ENCODE peak calls at places on chromosome 12, in four cellular contexts. S, T, L and M are unnamed samples.

GRCh38 chr12:11658796-11659195 is 9.3 kb downstream of the ETV6 start:
- DNase-seq in S (no peak), T (peak), L (no peak), M (no peak)

GRCh38 chr12:107374136-107374535 is 280.8 kb upstream of the CRY1 start:
- DNase-seq in S (no peak), T (no peak), L (no peak), M (no peak)

GRCh38 chr12:50786498-50787231 is 22.8 kb downstream of the ATF1 start:
- DNase-seq in S (no peak), T (peak), L (no peak), M (no peak)

GRCh38 chr12:67430708-67431335 is 161.7 kb downstream of the CAND1 start:
- DNase-seq in S (peak), T (peak), L (no peak), M (no peak)

GRCh38 chr12:124508323-124509096 is 58.9 kb downstream of the NCOR2 start:
- DNase-seq in S (no peak), T (peak), L (peak), M (peak)

GRCh38 chr12:87848248-87848868 is 180.8 kb downstream of the C12orf50 start:
- DNase-seq in S (no peak), T (peak), L (peak), M (peak)

GRCh38 chr12:93616584-93617101 is 44.2 kb downstream of the SOCS2 start:
- DNase-seq in S (no peak), T (peak), L (no peak), M (no peak)

GRCh38 chr12:104674083-104674482 is 217.3 kb downstream of the CHST11 start:
- DNase-seq in S (no peak), T (no peak), L (no peak), M (no peak)

GRCh38 chr12:26317942-26318565 is 122.7 kb downstream of the SSPN start:
- DNase-seq in S (no peak), T (peak), L (no peak), M (no peak)

GRCh38 chr12:127987199-127987901 is 279.6 kb upstream of the TMEM132C start:
- DNase-seq in S (no peak), T (no peak), L (no peak), M (no peak)

GRCh38 chr12:51863921-51864700 is 15.6 kb upstream of the FIGNL2 start:
- DNase-seq in S (no peak), T (no peak), L (peak), M (no peak)

DNA sequence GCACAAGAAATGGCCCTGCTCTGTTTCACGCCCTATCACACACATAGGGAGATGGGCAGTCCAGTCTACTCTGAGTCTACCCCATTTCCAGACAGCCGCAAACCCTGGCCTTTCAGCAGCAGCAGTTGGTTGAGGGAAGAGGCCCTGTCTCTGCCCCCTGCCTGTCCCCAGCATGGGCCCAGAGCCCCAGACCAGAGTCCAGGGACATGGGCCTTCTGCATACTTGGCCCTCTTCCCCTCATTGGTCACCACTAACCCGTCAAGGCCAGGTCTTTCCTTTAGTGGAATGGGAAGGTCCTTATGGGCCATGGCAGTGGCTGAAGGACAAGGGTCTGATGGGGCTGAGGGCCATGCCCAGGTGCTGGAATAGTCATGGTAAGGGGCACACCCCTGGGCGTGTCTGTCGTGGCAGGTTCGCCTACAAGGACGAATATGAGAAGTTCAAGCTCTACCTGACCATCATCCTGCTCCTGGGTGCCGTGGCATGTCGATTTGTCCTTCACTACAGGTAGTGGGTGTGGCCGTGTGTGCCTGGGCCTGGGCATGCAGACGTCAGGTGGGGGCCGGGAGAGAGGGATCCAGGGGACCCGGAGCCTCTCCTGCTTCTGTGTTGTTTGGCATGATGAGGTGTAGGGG is 39.3 kb downstream of the TMEM120B start:
- DNase-seq in S (no peak), T (no peak), L (no peak), M (no peak)
- TF ChIP-seq CTCF in S (no peak), T (no peak), L (no peak), M (no peak)

GRCh38 chr12:72267974-72268373 is 4.2 kb upstream of the TRHDE start:
- DNase-seq in S (no peak), T (no peak), L (no peak), M (no peak)
- TF ChIP-seq CTCF in S (no peak), T (peak), L (no peak), M (peak)

GRCh38 chr12:64610660-64611429 is 550 bp downstream of the RASSF3 start:
- DNase-seq in S (peak), T (peak), L (peak), M (peak)
- TF ChIP-seq CTCF in S (peak), T (no peak), L (no peak), M (no peak)

DNA sequence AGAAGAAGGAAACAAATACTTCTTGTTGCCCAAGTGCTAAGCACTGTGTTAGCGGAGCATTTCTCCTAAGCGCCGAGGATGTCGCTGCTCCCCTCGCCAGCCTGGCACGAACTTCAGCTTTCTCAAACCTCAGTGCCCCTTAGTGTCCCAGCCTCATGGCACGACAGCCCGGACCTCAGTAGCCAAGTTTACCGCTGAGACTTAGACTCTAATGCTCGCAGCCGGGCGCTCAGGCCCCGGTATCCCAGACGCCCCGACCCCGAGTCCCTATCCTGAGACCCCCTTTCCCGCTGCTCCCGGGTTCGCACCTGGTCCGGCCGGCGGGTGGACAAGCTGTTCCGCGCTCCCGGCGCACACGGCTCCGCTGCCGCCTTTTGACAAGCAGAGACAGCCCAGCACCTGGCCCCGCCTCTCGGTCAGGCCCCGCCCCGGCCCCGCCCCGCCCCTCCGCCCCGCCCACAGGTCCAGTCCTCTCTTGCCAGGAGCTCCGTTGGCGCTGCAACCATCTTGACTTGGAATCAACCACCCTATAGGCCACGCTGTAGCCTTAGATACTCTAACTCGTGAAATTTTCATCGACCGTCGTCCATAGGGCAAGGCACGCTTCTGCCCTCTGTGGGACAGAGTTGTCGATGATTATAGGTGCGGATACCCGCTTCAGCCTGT is at the start of gene VDR:
- DNase-seq in S (peak), T (peak), L (peak), M (peak)
- TF ChIP-seq CTCF in S (peak), T (peak), L (peak), M (no peak)